ENCODE peak calls at places on chromosomes 6 and 20, in seven cellular contexts. M is mesendoderm, N is A673, U is HCT116, R is stomach, S is transverse colon, J is neural progenitor cell. L is an unnamed sample. For H3K27me3, the result is how much of the 10 kb centered on the place peaks cover.

GRCh38 chr20:11993886-11994466 is 76.3 kb downstream of the BTBD3 start:
- DNase-seq in U (no peak), S (no peak), M (peak), N (peak), J (no peak), R (no peak), L (no peak)

GRCh38 chr6:113306552-113307145 is 550.5 kb upstream of the MARCKS start:
- DNase-seq in S (peak), N (peak), R (peak), M (peak), U (peak), J (peak), L (peak)

GRCh38 chr6:15096894-15097837 is 148.7 kb upstream of the JARID2 start:
- DNase-seq in U (no peak), R (no peak), M (no peak), J (no peak), N (no peak), S (no peak), L (no peak)

GRCh38 chr6:149082320-149082719 is 235.2 kb upstream of the TAB2 start:
- DNase-seq in U (peak), N (peak), S (peak), R (peak), M (peak), J (peak), L (peak)

GRCh38 chr6:161673026-161673425 is 399.2 kb upstream of the AGPAT4 start:
- DNase-seq in U (no peak), M (no peak), R (no peak), N (no peak), J (no peak), S (no peak), L (no peak)

GRCh38 chr20:43681468-43681942 is 14.6 kb downstream of the MYBL2 start:
- DNase-seq in N (peak), S (peak), J (peak), U (no peak), M (peak), R (no peak), L (no peak)

GRCh38 chr6:170403451-170403850 is 96.9 kb downstream of the FAM120B start:
- DNase-seq in S (no peak), R (no peak), N (no peak), J (peak), M (peak), U (no peak), L (no peak)

GRCh38 chr20:54389872-54390271 is 85.5 kb upstream of the DOK5 start:
- DNase-seq in S (no peak), U (no peak), J (no peak), N (no peak), R (no peak), M (no peak), L (no peak)

GRCh38 chr20:33561981-33562601 is 72.2 kb downstream of the CBFA2T2 start:
- DNase-seq in U (peak), S (peak), M (peak), J (peak), N (peak), R (peak), L (peak)

GRCh38 chr20:10504893-10505292 is 69.8 kb downstream of the SLX4IP start:
- DNase-seq in N (no peak), U (no peak), R (no peak), J (no peak), S (no peak), M (no peak), L (no peak)

GRCh38 chr20:30502670-30503069 is 754.8 kb upstream of the DEFB115 start:
- DNase-seq in R (no peak), S (no peak), M (no peak), U (no peak), N (no peak), J (no peak), L (no peak)

GRCh38 chr20:33339515-33340058 is 56.6 kb downstream of the BPIFB1 start:
- DNase-seq in M (peak), R (no peak), U (no peak), S (no peak), J (peak), N (no peak), L (peak)

GRCh38 chr6:166381733-166382499 is 824 bp downstream of the MPC1 start:
- DNase-seq in S (peak), U (peak), N (peak), M (peak), R (peak), J (peak), L (peak)

GRCh38 chr6:41374618-41375590 is 39.5 kb downstream of the NCR2 start:
- DNase-seq in J (peak), U (no peak), S (no peak), N (peak), M (peak), R (no peak), L (no peak)

GRCh38 chr6:41375598-41376151 is 40.3 kb downstream of the NCR2 start:
- DNase-seq in J (peak), M (peak), R (no peak), U (no peak), S (no peak), N (no peak), L (no peak)

GRCh38 chr6:41376176-41376575 is 40.8 kb downstream of the NCR2 start:
- DNase-seq in U (no peak), R (no peak), J (no peak), N (no peak), S (no peak), M (no peak), L (no peak)

GRCh38 chr6:41379314-41379713 is 43.9 kb downstream of the NCR2 start:
- DNase-seq in U (no peak), J (no peak), N (no peak), M (no peak), R (no peak), S (no peak), L (no peak)

DNA sequence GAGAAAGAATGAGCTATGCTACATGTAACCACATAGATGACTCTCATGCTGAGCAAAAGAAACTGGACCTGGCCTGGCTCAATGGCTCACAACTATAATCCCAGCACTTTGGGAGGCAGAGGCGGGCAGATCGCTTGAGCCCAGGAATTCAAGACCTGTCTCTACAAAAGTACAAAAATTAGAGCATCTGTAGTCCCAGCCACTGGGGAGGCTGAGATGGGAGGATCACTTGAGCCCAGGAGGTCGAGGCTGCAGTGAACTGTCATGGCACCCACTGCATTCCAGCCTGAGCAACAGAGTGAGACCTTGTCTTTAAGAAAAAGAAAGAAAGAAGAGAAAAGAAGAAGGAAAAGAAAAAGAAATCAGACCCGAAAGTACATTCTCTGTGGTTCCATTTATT is 41.7 kb downstream of the NCR2 start:
- DNase-seq in N (no peak), M (no peak), J (no peak), S (no peak), U (no peak), R (no peak), L (no peak)
- H3K27me3 ChIP-seq in N (under half), M (under half), J (half or more), S (half or more), U (under half), R (half or more), L (under half)

GRCh38 chr20:24379116-24379927 is 90.1 kb upstream of the SYNDIG1 start:
- DNase-seq in N (no peak), R (no peak), M (peak), S (peak), U (no peak), J (no peak), L (peak)
- H3K27ac ChIP-seq in N (no peak), R (peak), M (no peak), S (peak), U (no peak), J (no peak), L (peak)

GRCh38 chr6:108635505-108636226 is 74.9 kb downstream of the FOXO3 start:
- DNase-seq in U (no peak), N (no peak), M (no peak), J (peak), R (peak), S (no peak), L (no peak)
- H3K27me3 ChIP-seq in U (under half), N (under half), M (under half), J (under half), R (under half), S (under half), L (under half)

GRCh38 chr6:116033687-116034303 is 26.9 kb downstream of the FRK start:
- DNase-seq in M (no peak), N (no peak), J (no peak), R (no peak), U (no peak), S (no peak), L (no peak)
- H3K27ac ChIP-seq in M (no peak), N (peak), J (no peak), R (peak), U (no peak), S (no peak), L (no peak)

DNA sequence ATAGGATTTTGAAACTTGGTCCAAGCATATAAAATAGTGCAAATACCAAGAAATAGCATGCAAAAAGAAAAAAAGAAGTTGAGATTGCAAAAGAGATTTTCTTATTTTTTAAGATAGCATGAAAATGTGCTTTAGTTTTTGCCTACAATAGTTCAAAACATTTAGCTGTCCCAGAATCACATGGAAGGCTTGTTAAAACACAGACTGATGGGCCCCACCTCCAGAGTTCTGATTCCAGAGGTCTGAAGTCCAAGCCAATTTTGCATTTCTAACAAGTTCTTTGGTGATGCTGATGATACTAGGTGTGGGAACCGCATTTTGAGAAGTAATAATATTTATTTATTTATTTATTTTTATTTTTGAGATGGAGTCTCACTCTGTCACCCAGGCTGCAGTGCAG is 33.7 kb upstream of the LOC128125822 start:
- DNase-seq in N (no peak), R (no peak), J (no peak), U (no peak), M (no peak), S (no peak), L (no peak)
- H3K27me3 ChIP-seq in N (under half), R (under half), J (under half), U (under half), M (under half), S (under half), L (under half)

DNA sequence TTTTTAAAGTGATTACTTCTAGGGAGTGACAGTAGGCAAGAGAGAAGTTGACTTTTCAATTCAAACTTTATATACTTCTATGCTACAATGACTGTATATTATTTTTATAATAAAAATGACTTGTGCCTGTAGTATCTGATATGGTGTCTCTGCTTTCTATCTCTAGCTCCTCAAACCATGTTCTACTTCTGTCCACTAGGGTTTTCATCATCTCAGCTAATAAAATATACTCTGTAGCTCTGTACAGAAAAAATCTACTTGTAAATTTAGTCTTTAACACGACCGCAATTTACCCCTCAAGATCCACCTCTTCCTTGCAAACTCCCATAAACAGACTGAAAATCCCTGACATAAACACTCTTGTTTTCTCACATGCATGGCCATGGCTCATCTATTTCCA is 42.3 kb downstream of the HBS1L start:
- DNase-seq in J (no peak), S (no peak), R (no peak), U (no peak), N (no peak), M (no peak), L (no peak)
- H3K27ac ChIP-seq in J (no peak), S (no peak), R (no peak), U (no peak), N (no peak), M (no peak), L (no peak)

GRCh38 chr20:25058797-25059486 is 1.0 kb upstream of the ACSS1 start:
- DNase-seq in S (peak), R (peak), U (no peak), M (no peak), J (peak), N (peak), L (no peak)
- H3K27me3 ChIP-seq in S (under half), R (under half), U (under half), M (under half), J (half or more), N (under half), L (under half)

GRCh38 chr6:42925248-42925857 is 3.9 kb upstream of the CNPY3 start:
- DNase-seq in N (no peak), R (no peak), S (no peak), J (no peak), U (no peak), M (peak), L (no peak)

GRCh38 chr6:42923656-42924055 is 5.6 kb upstream of the CNPY3 start:
- DNase-seq in S (no peak), R (no peak), U (no peak), M (no peak), J (no peak), N (no peak), L (no peak)

GRCh38 chr6:42916288-42916687 is 435 bp downstream of the PTCRA start:
- DNase-seq in R (no peak), U (no peak), M (no peak), J (no peak), N (no peak), S (no peak), L (no peak)

DNA sequence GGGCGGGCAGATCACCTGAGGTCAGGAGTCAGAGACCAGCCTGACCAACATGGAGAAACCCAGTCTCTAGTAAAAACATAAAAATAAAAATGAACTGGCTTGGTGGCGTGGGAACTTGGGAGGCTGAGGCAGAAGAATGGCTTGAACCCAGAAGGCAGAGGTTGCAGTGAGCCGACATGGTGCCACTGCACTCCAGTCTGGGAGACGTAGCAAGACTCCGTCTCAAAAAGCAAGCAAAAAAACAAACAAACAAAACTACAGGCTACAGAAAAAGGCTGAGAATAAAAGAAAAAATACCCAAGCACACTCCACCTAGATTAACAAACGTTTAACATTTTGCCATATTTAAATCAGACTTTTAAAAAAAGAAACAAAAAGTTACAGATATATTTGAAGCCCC is 5.9 kb downstream of the PTCRA start:
- DNase-seq in S (no peak), R (no peak), M (no peak), N (no peak), U (no peak), J (no peak), L (no peak)
- H3K27ac ChIP-seq in S (no peak), R (no peak), M (no peak), N (no peak), U (no peak), J (no peak), L (no peak)